ENCODE peak calls at places on chromosomes 13 and 19, in nine cellular contexts. D is T-helper 9 cell, X is A172, L is Kasumi-1, M is mucosa of descending colon, R is cardiac fibroblast, W is stromal cell of bone marrow, S is PC-3, B is Daoy. N is an unnamed sample.

GRCh38 chr19:47231215-47232054 is 436 bp upstream of the BBC3 start:
- DNase-seq in D (peak; percentile 95), X (peak; percentile 39), L (peak; percentile 19), M (peak; percentile 95), R (peak; percentile 90), W (peak; percentile 69), S (peak; percentile 52), B (peak; percentile 83), N (peak; percentile 90)

GRCh38 chr19:41705393-41706174 is 2.8 kb upstream of the CEACAM5 start:
- DNase-seq in D (peak; percentile 29), X (peak; percentile 25), L (no peak), M (peak; percentile 77), R (peak; percentile 8), W (no peak), S (peak; percentile 56), B (peak; percentile 51), N (peak; percentile 35)

GRCh38 chr19:50486823-50487515 is 10.3 kb upstream of the GARIN5A start:
- DNase-seq in D (peak; percentile 49), X (peak; percentile 16), L (peak; percentile 37), M (peak; percentile 36), R (peak; percentile 31), W (no peak), S (peak; percentile 83), B (peak; percentile 48), N (peak; percentile 81)

GRCh38 chr13:63979951-63980350 is 2564.3 kb upstream of the PCDH20 start:
- DNase-seq in D (no peak), X (no peak), L (no peak), M (no peak), R (no peak), W (no peak), S (no peak), B (no peak), N (no peak)

GRCh38 chr13:113297370-113297871 is 382 bp downstream of the LAMP1 start:
- DNase-seq in D (peak; percentile 39), X (peak; percentile 18), L (no peak), M (peak; percentile 37), R (peak; percentile 11), W (no peak), S (no peak), B (peak; percentile 17), N (peak; percentile 25)

GRCh38 chr13:21361123-21361522 is 98.0 kb downstream of the ZDHHC20 start:
- DNase-seq in D (no peak), X (no peak), L (no peak), M (no peak), R (no peak), W (no peak), S (no peak), B (no peak), N (no peak)

GRCh38 chr19:45153339-45154063 is 7.3 kb downstream of the NKPD1 start:
- DNase-seq in D (peak; percentile 26), X (no peak), L (peak; percentile 28), M (no peak), R (peak; percentile 61), W (no peak), S (no peak), B (peak; percentile 64), N (peak; percentile 87)

GRCh38 chr19:4776436-4777205 is 14.9 kb upstream of the FEM1A start:
- DNase-seq in D (no peak), X (peak; percentile 45), L (no peak), M (no peak), R (no peak), W (no peak), S (peak; percentile 48), B (peak; percentile 51), N (no peak)

GRCh38 chr13:25574437-25575426 is 203.0 kb downstream of the ATP8A2 start:
- DNase-seq in D (peak; percentile 57), X (peak; percentile 79), L (peak; percentile 63), M (peak; percentile 92), R (peak; percentile 89), W (peak; percentile 76), S (peak; percentile 88), B (peak; percentile 79), N (peak; percentile 47)

GRCh38 chr13:28826368-28826767 is 6.2 kb downstream of the MTUS2 start:
- DNase-seq in D (no peak), X (no peak), L (no peak), M (no peak), R (no peak), W (no peak), S (no peak), B (no peak), N (no peak)

GRCh38 chr19:28307460-28307859 is 905.5 kb downstream of the UQCRFS1 start:
- DNase-seq in D (no peak), X (no peak), L (no peak), M (no peak), R (peak; percentile 70), W (no peak), S (no peak), B (peak; percentile 29), N (no peak)

GRCh38 chr13:51814825-51815650 is 11.1 kb upstream of the DHRS12 start:
- DNase-seq in D (peak; percentile 60), X (peak; percentile 62), L (peak; percentile 74), M (peak; percentile 87), R (peak; percentile 73), W (no peak), S (peak; percentile 79), B (peak; percentile 60), N (peak; percentile 72)

GRCh38 chr13:23610966-23611486 is 40.8 kb downstream of the TNFRSF19 start:
- DNase-seq in D (no peak), X (no peak), L (no peak), M (peak; percentile 17), R (peak; percentile 78), W (peak; percentile 48), S (no peak), B (no peak), N (no peak)

GRCh38 chr19:3420244-3420755 is 53.9 kb downstream of the NFIC start:
- DNase-seq in D (no peak), X (no peak), L (no peak), M (no peak), R (no peak), W (no peak), S (no peak), B (no peak), N (no peak)

GRCh38 chr19:7670150-7670784 is 1.4 kb downstream of the RETN start:
- DNase-seq in D (no peak), X (no peak), L (no peak), M (no peak), R (no peak), W (no peak), S (no peak), B (peak; percentile 42), N (no peak)

GRCh38 chr19:32877977-32878745 is 8.6 kb upstream of the SLC7A9 start:
- DNase-seq in D (no peak), X (no peak), L (no peak), M (no peak), R (no peak), W (no peak), S (no peak), B (no peak), N (no peak)

GRCh38 chr19:32397736-32398135 is 7.8 kb upstream of the DPY19L3 start:
- DNase-seq in D (no peak), X (peak; percentile 42), L (no peak), M (no peak), R (peak; percentile 76), W (peak; percentile 54), S (peak; percentile 58), B (peak; percentile 52), N (no peak)

GRCh38 chr13:48221301-48222190 is 11.5 kb upstream of the ITM2B start:
- DNase-seq in D (no peak), X (no peak), L (no peak), M (no peak), R (no peak), W (no peak), S (no peak), B (no peak), N (no peak)

GRCh38 chr19:46634045-46634655 is 1.9 kb downstream of the GNG8 start:
- DNase-seq in D (peak; percentile 98), X (peak; percentile 65), L (peak; percentile 83), M (peak; percentile 94), R (peak; percentile 86), W (no peak), S (peak; percentile 84), B (peak; percentile 92), N (peak; percentile 98)

GRCh38 chr13:20525601-20526544 is at the start of gene CRYL1:
- DNase-seq in D (peak; percentile 55), X (peak; percentile 49), L (peak; percentile 66), M (peak; percentile 84), R (peak; percentile 65), W (peak; percentile 44), S (peak; percentile 83), B (peak; percentile 73), N (peak; percentile 79)

GRCh38 chr19:6610934-6611370 is 20.0 kb upstream of the CD70 start:
- DNase-seq in D (no peak), X (peak; percentile 96), L (no peak), M (no peak), R (peak; percentile 82), W (peak; percentile 99), S (peak; percentile 98), B (peak; percentile 89), N (no peak)

GRCh38 chr19:41308450-41309224 is 1.3 kb upstream of the CCDC97 start:
- DNase-seq in D (peak; percentile 98), X (peak; percentile 85), L (peak; percentile 88), M (peak; percentile 99), R (peak; percentile 93), W (peak; percentile 74), S (peak; percentile 94), B (peak; percentile 88), N (peak; percentile 75)

GRCh38 chr13:110306960-110307696 is at the start of the genes COL4A1 and COL4A2:
- DNase-seq in D (no peak), X (peak; percentile 51), L (no peak), M (peak; percentile 40), R (peak; percentile 91), W (no peak), S (peak; percentile 65), B (peak; percentile 80), N (no peak)

GRCh38 chr19:17002455-17002854 is 24.2 kb downstream of the CPAMD8 start:
- DNase-seq in D (no peak), X (no peak), L (no peak), M (no peak), R (no peak), W (no peak), S (no peak), B (no peak), N (no peak)

GRCh38 chr13:24511824-24512207 is 762 bp downstream of the PARP4 start:
- DNase-seq in D (no peak), X (no peak), L (peak; percentile 30), M (no peak), R (no peak), W (no peak), S (no peak), B (no peak), N (no peak)

GRCh38 chr19:53646144-53646543 is 14.3 kb downstream of the DPRX start:
- DNase-seq in D (no peak), X (no peak), L (no peak), M (no peak), R (no peak), W (no peak), S (no peak), B (no peak), N (no peak)

GRCh38 chr13:31722684-31723083 is 16.6 kb upstream of the RXFP2 start:
- DNase-seq in D (no peak), X (no peak), L (no peak), M (no peak), R (peak; percentile 47), W (no peak), S (no peak), B (peak; percentile 5), N (no peak)

GRCh38 chr13:110156186-110157065 is 150.5 kb downstream of the COL4A1 start:
- DNase-seq in D (no peak), X (no peak), L (no peak), M (no peak), R (peak; percentile 34), W (no peak), S (no peak), B (no peak), N (no peak)

GRCh38 chr19:2546128-2547032 is 70.5 kb downstream of the GADD45B start:
- DNase-seq in D (no peak), X (peak; percentile 57), L (peak; percentile 52), M (peak; percentile 51), R (peak; percentile 73), W (no peak), S (no peak), B (no peak), N (no peak)

GRCh38 chr19:7349961-7350711 is 1.4 kb downstream of the ARHGEF18 start:
- DNase-seq in D (no peak), X (no peak), L (peak; percentile 69), M (no peak), R (no peak), W (no peak), S (no peak), B (no peak), N (no peak)